ENCODE peak calls at places on chromosomes 7 and 10, in five cellular contexts. S is NCI-H2029, L is spleen, J is ovary, Y is fibroblast of the aortic adventitia. D is an unnamed sample.
A peak's percentile ranks its signal among the peaks of the same experiment; 100 is the strongest.

GRCh38 chr10:30000802-30001571 is 58.4 kb downstream of the JCAD start:
- DNase-seq in S (no peak), L (no peak), J (no peak), Y (peak; percentile 97), D (peak; percentile 81)

GRCh38 chr7:43649755-43650274 is 66.9 kb downstream of the STK17A start:
- DNase-seq in S (no peak), L (peak; percentile 89), J (no peak), Y (no peak), D (no peak)

GRCh38 chr10:109972372-109973001 is 35.3 kb upstream of the ADD3 start:
- DNase-seq in S (no peak), L (no peak), J (no peak), Y (no peak), D (no peak)

GRCh38 chr7:50939026-50939425 is 156.3 kb upstream of the GRB10 start:
- DNase-seq in S (no peak), L (no peak), J (no peak), Y (no peak), D (no peak)

GRCh38 chr7:129825554-129826267 is 127.0 kb downstream of the UBE2H start:
- DNase-seq in S (peak; percentile 78), L (peak; percentile 99), J (peak; percentile 94), Y (peak; percentile 57), D (peak; percentile 97)

GRCh38 chr10:49300140-49300974 is 1.4 kb downstream of the C10orf71 start:
- DNase-seq in S (no peak), L (no peak), J (no peak), Y (no peak), D (no peak)

GRCh38 chr10:80599424-80599847 is 61.7 kb downstream of the SH2D4B start:
- DNase-seq in S (peak; percentile 23), L (peak; percentile 89), J (no peak), Y (peak; percentile 24), D (no peak)

GRCh38 chr10:30581779-30582380 is 47.7 kb downstream of the LYZL2 start:
- DNase-seq in S (no peak), L (no peak), J (no peak), Y (peak; percentile 63), D (no peak)

GRCh38 chr10:14787938-14788337 is 13.2 kb upstream of the FAM107B start:
- DNase-seq in S (no peak), L (no peak), J (no peak), Y (no peak), D (no peak)

GRCh38 chr10:101708073-101708472 is 13.1 kb upstream of the FBXW4 start:
- DNase-seq in S (no peak), L (no peak), J (no peak), Y (no peak), D (no peak)

GRCh38 chr7:27804139-27804538 is 64.2 kb downstream of the TAX1BP1 start:
- DNase-seq in S (no peak), L (no peak), J (no peak), Y (no peak), D (no peak)

GRCh38 chr10:132373241-132373955 is 23.6 kb upstream of the PWWP2B start:
- DNase-seq in S (no peak), L (peak; percentile 64), J (no peak), Y (no peak), D (peak; percentile 48)

GRCh38 chr7:70614237-70614984 is 517.5 kb upstream of the GALNT17 start:
- DNase-seq in S (peak; percentile 49), L (peak; percentile 81), J (peak; percentile 63), Y (peak; percentile 87), D (peak; percentile 94)

GRCh38 chr10:119502214-119502613 is 40.3 kb downstream of the RGS10 start:
- DNase-seq in S (no peak), L (peak; percentile 89), J (no peak), Y (no peak), D (no peak)

GRCh38 chr7:88664630-88665233 is 94.8 kb upstream of the ZNF804B start:
- DNase-seq in S (no peak), L (no peak), J (no peak), Y (no peak), D (no peak)

GRCh38 chr10:72567884-72568283 is 58.0 kb downstream of the MICU1 start:
- DNase-seq in S (no peak), L (no peak), J (no peak), Y (no peak), D (no peak)

GRCh38 chr7:142960955-142961512 is 1.1 kb downstream of the KEL start:
- DNase-seq in S (no peak), L (no peak), J (no peak), Y (no peak), D (no peak)

GRCh38 chr10:17626656-17627055 is 9.5 kb upstream of the HACD1 start:
- DNase-seq in S (no peak), L (no peak), J (no peak), Y (no peak), D (no peak)

GRCh38 chr10:29493697-29494096 is 141.1 kb downstream of the SVIL start:
- DNase-seq in S (no peak), L (no peak), J (no peak), Y (no peak), D (no peak)

GRCh38 chr10:72069751-72070501 is 18.4 kb downstream of the SPOCK2 start:
- DNase-seq in S (no peak), L (peak; percentile 61), J (no peak), Y (no peak), D (no peak)

GRCh38 chr7:33886100-33886623 is 19.2 kb upstream of the BMPER start:
- DNase-seq in S (no peak), L (no peak), J (no peak), Y (no peak), D (no peak)

GRCh38 chr10:103820101-103821062 is 35.0 kb downstream of the SH3PXD2A start:
- DNase-seq in S (no peak), L (peak; percentile 77), J (peak; percentile 82), Y (peak; percentile 83), D (peak; percentile 91)

GRCh38 chr10:133143200-133143533 is 16.9 kb upstream of the KNDC1 start:
- DNase-seq in S (no peak), L (no peak), J (no peak), Y (no peak), D (no peak)

GRCh38 chr7:127920787-127921438 is 110.3 kb downstream of the LRRC4 start:
- DNase-seq in S (no peak), L (no peak), J (no peak), Y (peak; percentile 56), D (no peak)

GRCh38 chr10:341081-341740 is 206.0 kb downstream of the ZMYND11 start:
- DNase-seq in S (no peak), L (peak; percentile 48), J (no peak), Y (no peak), D (no peak)

GRCh38 chr7:156969972-156970420 is 20.5 kb downstream of the NOM1 start:
- DNase-seq in S (no peak), L (no peak), J (no peak), Y (peak; percentile 41), D (no peak)

GRCh38 chr7:157540020-157540419 is 203.2 kb downstream of the DNAJB6 start:
- DNase-seq in S (no peak), L (peak; percentile 56), J (no peak), Y (no peak), D (peak; percentile 68)

GRCh38 chr10:86960003-86960862 is 1.8 kb downstream of the SNCG start:
- DNase-seq in S (no peak), L (peak; percentile 78), J (peak; percentile 57), Y (peak; percentile 76), D (peak; percentile 84)

GRCh38 chr10:102620615-102621417 is 23.5 kb upstream of the TRIM8 start:
- DNase-seq in S (no peak), L (no peak), J (no peak), Y (peak; percentile 52), D (peak; percentile 81)

GRCh38 chr7:133961724-133962123 is 165.4 kb upstream of the LRGUK start:
- DNase-seq in S (no peak), L (no peak), J (no peak), Y (no peak), D (no peak)

GRCh38 chr7:20304366-20304765 is 26.3 kb upstream of the ITGB8 start:
- DNase-seq in S (peak; percentile 99), L (no peak), J (no peak), Y (no peak), D (no peak)

D was measured in posterior vena cava.